ENCODE peak calls at places on chromosome 2, in ten cellular contexts. P is small intestine, Y is NCI-H2081, C is HT1080, U is lower lobe of right lung, Z is HEK293T, Q is anterior cingulate cortex, S is germinal center, E is kidney glomerular epithelial cell, M is astrocyte. L is an unnamed sample.

GRCh38 chr2:238284802-238285515 is 3.5 kb downstream of the PER2 start:
- DNase-seq in P (peak), Y (no peak), C (no peak), U (peak), Z (no peak), Q (no peak), S (no peak), E (no peak), M (no peak), L (no peak)

GRCh38 chr2:9610781-9611548 is 19.8 kb downstream of the YWHAQ start:
- DNase-seq in P (no peak), Y (no peak), C (no peak), U (no peak), Z (no peak), Q (no peak), S (no peak), E (no peak), M (no peak), L (no peak)

GRCh38 chr2:31299547-31299946 is 65.6 kb downstream of the EHD3 start:
- DNase-seq in P (no peak), Y (no peak), C (no peak), U (no peak), Z (no peak), Q (no peak), S (no peak), E (no peak), M (no peak), L (no peak)

GRCh38 chr2:11009866-11010265 is 98.1 kb downstream of the KCNF1 start:
- DNase-seq in P (no peak), Y (no peak), C (no peak), U (no peak), Z (no peak), Q (no peak), S (no peak), E (no peak), M (no peak), L (no peak)

GRCh38 chr2:174593574-174594203 is 3.9 kb downstream of the WIPF1 start:
- DNase-seq in P (peak), Y (peak), C (peak), U (no peak), Z (peak), Q (no peak), S (peak), E (peak), M (peak), L (peak)

GRCh38 chr2:239748811-239749210 is 276.3 kb downstream of the NDUFA10 start:
- DNase-seq in P (no peak), Y (no peak), C (no peak), U (no peak), Z (no peak), Q (no peak), S (no peak), E (no peak), M (no peak), L (no peak)

GRCh38 chr2:49278141-49278540 is 123.8 kb upstream of the FSHR start:
- DNase-seq in P (no peak), Y (no peak), C (no peak), U (no peak), Z (no peak), Q (no peak), S (no peak), E (no peak), M (no peak), L (no peak)

GRCh38 chr2:27291865-27292264 is 9.6 kb downstream of the TRIM54 start:
- DNase-seq in P (no peak), Y (no peak), C (peak), U (no peak), Z (peak), Q (no peak), S (peak), E (no peak), M (no peak), L (peak)

GRCh38 chr2:178819992-178820391 is 12.8 kb upstream of the TTN start:
- DNase-seq in P (no peak), Y (no peak), C (peak), U (no peak), Z (no peak), Q (no peak), S (no peak), E (no peak), M (peak), L (peak)

GRCh38 chr2:118089015-118089800 is 937 bp downstream of the INSIG2 start:
- DNase-seq in P (peak), Y (peak), C (peak), U (no peak), Z (peak), Q (no peak), S (peak), E (no peak), M (peak), L (peak)

GRCh38 chr2:171412571-171412970 is 21.2 kb downstream of the METTL8 start:
- DNase-seq in P (no peak), Y (no peak), C (no peak), U (no peak), Z (no peak), Q (no peak), S (no peak), E (no peak), M (no peak), L (no peak)

GRCh38 chr2:97742381-97742847 is 29.0 kb downstream of the ZAP70 start:
- DNase-seq in P (no peak), Y (no peak), C (peak), U (no peak), Z (no peak), Q (no peak), S (no peak), E (no peak), M (no peak), L (no peak)

GRCh38 chr2:109223490-109223889 is 94.5 kb downstream of the SH3RF3 start:
- DNase-seq in P (no peak), Y (no peak), C (no peak), U (no peak), Z (no peak), Q (no peak), S (no peak), E (no peak), M (no peak), L (no peak)

GRCh38 chr2:227414846-227415245 is 27.1 kb upstream of the SCYGR1 start:
- DNase-seq in P (no peak), Y (no peak), C (peak), U (no peak), Z (no peak), Q (no peak), S (no peak), E (peak), M (peak), L (no peak)